ENCODE peak calls at places on chromosomes 12 and 14, in eight cellular contexts. X is WERI-Rb-1, F is fibroblast of lung, B is left lung, P is heart left ventricle, U is SK-N-SH, A is neural progenitor cell, G is lower lobe of right lung. H is an unnamed sample.

GRCh38 chr12:422526-422925 is 21.1 kb downstream of the CCDC77 start:
- DNase-seq in U (no peak), F (no peak), B (no peak), X (no peak), G (no peak), P (no peak), A (no peak), H (no peak)

GRCh38 chr12:98750511-98750910 is 105.4 kb downstream of the APAF1 start:
- DNase-seq in G (no peak), X (no peak), U (no peak), B (peak), P (no peak), A (no peak), F (no peak), H (no peak)

GRCh38 chr14:68608235-68608962 is 184.5 kb downstream of the ZFP36L1 start:
- DNase-seq in U (no peak), P (no peak), B (no peak), X (no peak), A (no peak), F (no peak), G (no peak), H (no peak)

GRCh38 chr14:81388236-81388801 is 11.8 kb downstream of the STON2 start:
- DNase-seq in U (no peak), G (no peak), P (no peak), B (no peak), F (no peak), A (peak), X (no peak), H (no peak)

GRCh38 chr14:91127411-91127810 is 13.5 kb downstream of the DGLUCY start:
- DNase-seq in B (peak), X (no peak), U (no peak), G (peak), P (peak), F (no peak), A (no peak), H (no peak)

GRCh38 chr12:5343711-5344110 is 88.2 kb upstream of the NTF3 start:
- DNase-seq in G (no peak), F (no peak), A (no peak), B (no peak), U (no peak), X (no peak), P (no peak), H (no peak)

GRCh38 chr12:115840159-115840558 is 437.3 kb downstream of the MED13L start:
- DNase-seq in G (no peak), U (no peak), P (no peak), X (no peak), B (no peak), F (no peak), A (no peak), H (no peak)

GRCh38 chr12:19465711-19466110 is 26.4 kb downstream of the AEBP2 start:
- DNase-seq in U (no peak), P (no peak), A (no peak), G (no peak), B (no peak), F (no peak), X (no peak), H (no peak)

GRCh38 chr12:65533177-65533883 is 254.8 kb downstream of the MSRB3 start:
- DNase-seq in B (no peak), G (no peak), U (no peak), P (no peak), X (no peak), A (no peak), F (peak), H (peak)

GRCh38 chr14:102221026-102221425 is 81.3 kb downstream of the WDR20 start:
- DNase-seq in F (no peak), B (no peak), P (no peak), G (no peak), A (no peak), U (no peak), X (no peak), H (no peak)

GRCh38 chr12:63480186-63480585 is 188.1 kb downstream of the DPY19L2 start:
- DNase-seq in G (no peak), P (no peak), U (no peak), B (no peak), A (no peak), F (peak), X (no peak), H (no peak)

GRCh38 chr14:24630872-24631477 is 3.0 kb downstream of the GZMB start:
- DNase-seq in B (no peak), F (peak), P (no peak), X (no peak), A (no peak), G (no peak), U (no peak), H (no peak)
- H3K4me3 ChIP-seq in B (no peak), F (no peak), P (no peak), X (no peak), A (no peak), G (no peak), U (no peak), H (no peak)

DNA sequence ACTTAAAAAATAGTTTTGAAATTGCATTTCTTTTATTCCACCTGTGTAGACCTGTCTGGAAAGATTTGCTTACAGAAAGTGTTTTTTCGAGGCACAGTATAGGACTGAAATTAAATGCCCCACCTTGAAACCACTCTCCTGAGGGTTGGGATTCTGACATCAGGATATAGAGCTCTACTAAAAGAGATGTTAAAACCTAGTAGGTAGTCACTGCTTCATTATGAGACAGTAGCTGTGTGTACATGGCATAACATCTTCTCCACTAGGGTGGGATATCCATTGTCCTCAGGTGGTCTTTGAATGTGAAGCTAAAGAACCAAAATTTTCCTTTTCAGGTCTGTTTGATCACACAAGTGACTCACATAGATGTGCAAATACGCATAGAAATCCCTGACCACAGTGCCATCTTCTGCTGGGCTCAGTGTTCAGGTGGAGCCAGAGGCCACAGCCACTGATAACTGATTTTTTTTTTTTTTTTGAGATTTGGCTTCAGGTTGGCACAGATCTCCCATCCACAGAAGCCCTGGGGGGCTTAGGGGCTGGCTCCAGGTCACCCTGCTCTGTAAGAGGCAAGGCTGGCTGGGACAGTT is 125.6 kb downstream of the DAAM1 start:
- DNase-seq in B (no peak), A (no peak), F (no peak), G (no peak), U (no peak), P (no peak), X (no peak), H (no peak)
- TF ChIP-seq CTCF in B (no peak), A (no peak), F (no peak), G (no peak), U (no peak), P (no peak), X (no peak), H (no peak)

GRCh38 chr12:107318804-107319535 is 225.6 kb upstream of the CRY1 start:
- DNase-seq in X (peak), B (peak), A (peak), F (peak), U (peak), G (peak), P (no peak), H (no peak)
- H3K4me3 ChIP-seq in X (peak), B (peak), A (peak), F (peak), U (peak), G (peak), P (peak), H (peak)

GRCh38 chr14:77043984-77044485 is 15.5 kb upstream of the IRF2BPL start:
- DNase-seq in F (peak), B (no peak), G (no peak), U (no peak), P (no peak), A (no peak), X (no peak), H (no peak)

GRCh38 chr14:77043177-77043983 is 14.9 kb upstream of the IRF2BPL start:
- DNase-seq in B (no peak), X (no peak), G (no peak), U (no peak), A (no peak), P (peak), F (peak), H (no peak)

GRCh38 chr14:77046706-77047105 is 18.2 kb upstream of the IRF2BPL start:
- DNase-seq in X (no peak), F (no peak), P (no peak), G (no peak), A (no peak), B (no peak), U (no peak), H (no peak)

GRCh38 chr14:77045570-77045890 is 17.0 kb upstream of the IRF2BPL start:
- DNase-seq in U (no peak), A (no peak), P (no peak), F (no peak), G (peak), X (no peak), B (no peak), H (no peak)

DNA sequence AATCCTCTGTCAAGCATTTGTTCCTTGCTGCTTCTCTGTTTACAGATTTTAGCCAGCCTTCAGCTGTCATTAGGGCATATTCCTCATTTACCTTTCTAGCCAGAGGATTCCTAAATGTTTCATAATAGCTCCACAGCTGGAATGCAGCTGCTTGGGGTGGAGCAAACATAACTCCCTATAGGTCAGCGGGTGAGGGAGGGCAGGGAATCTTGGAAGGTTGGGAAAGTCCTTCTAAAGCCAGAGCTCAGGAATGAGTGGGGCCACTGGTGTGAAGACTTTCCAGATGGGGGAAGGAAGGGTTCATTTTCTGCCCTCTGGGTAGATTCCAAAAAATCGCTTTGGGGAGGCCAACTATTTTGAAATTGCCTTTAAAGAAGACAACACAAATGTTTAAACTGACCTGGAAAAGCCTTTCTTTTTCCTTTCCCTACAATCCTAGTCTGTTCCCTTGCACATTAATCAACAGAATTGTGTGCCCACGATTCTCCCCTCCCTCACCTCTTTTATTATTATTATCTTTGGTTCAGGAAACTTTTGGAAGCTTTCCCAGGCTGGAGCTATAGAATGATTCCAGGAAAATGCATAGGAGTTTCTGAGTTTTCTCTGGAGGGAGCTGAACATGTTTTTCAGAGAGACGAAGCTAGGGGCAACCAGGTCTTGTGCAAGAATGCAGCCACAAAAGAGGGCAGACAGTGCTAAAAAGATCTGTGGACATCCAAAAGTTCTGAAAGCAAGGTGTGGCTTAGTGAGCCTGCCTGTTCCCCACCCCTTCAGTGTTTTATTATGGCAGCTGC is 16.5 kb upstream of the IRF2BPL start:
- DNase-seq in B (no peak), F (peak), X (no peak), U (no peak), P (peak), G (no peak), A (no peak), H (no peak)
- TF ChIP-seq CTCF in B (no peak), F (no peak), X (no peak), U (no peak), P (no peak), G (no peak), A (no peak), H (no peak)

H was measured in HFF-Myc.